ENCODE peak calls at places on chromosome 13, in seven cellular contexts. I is HFFc6; E is ELF-1; J is effector memory CD4-positive, alpha-beta T cell; Y is activated naive CD8-positive, alpha-beta T cell treated with anti-CD3 and anti-CD28 coated beads, Interleukin-2, amount 50 U/mL, for 24 hours; S is esophagus squamous epithelium; R is stimulated activated CD4-positive, alpha-beta T cell treated with anti-CD3 and anti-CD28 coated beads, Interleukin-2, amount 100 ng/mL, for 24 hours. O is an unnamed sample.

GRCh38 chr13:35979378-35979911 is 151.7 kb downstream of the DCLK1 start:
- DNase-seq in I (peak), E (no peak), J (no peak), Y (no peak), S (peak), R (no peak), O (no peak)

GRCh38 chr13:27354379-27354778 is 70.0 kb upstream of the GTF3A start:
- DNase-seq in I (peak), E (no peak), J (no peak), Y (no peak), S (no peak), R (no peak), O (no peak)

GRCh38 chr13:40665061-40665753 is 1.2 kb downstream of the FOXO1 start:
- DNase-seq in I (no peak), E (peak), J (no peak), Y (peak), S (no peak), R (peak), O (peak)

GRCh38 chr13:40445557-40445990 is 220.9 kb downstream of the FOXO1 start:
- DNase-seq in I (no peak), E (no peak), J (no peak), Y (peak), S (peak), R (peak), O (peak)

GRCh38 chr13:36163809-36164308 is 32.7 kb upstream of the DCLK1 start:
- DNase-seq in I (peak), E (no peak), J (no peak), Y (no peak), S (no peak), R (no peak), O (no peak)

GRCh38 chr13:110280231-110280813 is 26.6 kb downstream of the COL4A1 start:
- DNase-seq in I (no peak), E (no peak), J (no peak), Y (no peak), S (no peak), R (no peak), O (no peak)

GRCh38 chr13:44719857-44720671 is 143.9 kb upstream of the TSC22D1 start:
- DNase-seq in I (peak), E (no peak), J (no peak), Y (no peak), S (no peak), R (no peak), O (no peak)

GRCh38 chr13:89401209-89401810 is 1730.1 kb downstream of the SLITRK5 start:
- DNase-seq in I (no peak), E (no peak), J (no peak), Y (no peak), S (no peak), R (no peak), O (no peak)

GRCh38 chr13:81872581-81872980 is 1531.7 kb upstream of the SPRY2 start:
- DNase-seq in I (no peak), E (peak), J (no peak), Y (no peak), S (no peak), R (no peak), O (no peak)

GRCh38 chr13:30982911-30983310 is 50.5 kb downstream of the TEX26 start:
- DNase-seq in I (no peak), E (no peak), J (no peak), Y (no peak), S (no peak), R (no peak), O (no peak)

GRCh38 chr13:24251525-24251924 is 57.9 kb upstream of the C1QTNF9 start:
- DNase-seq in I (no peak), E (no peak), J (peak), Y (peak), S (no peak), R (peak), O (peak)

GRCh38 chr13:33519561-33520479 is 234.3 kb upstream of the STARD13 start:
- DNase-seq in I (peak), E (no peak), J (no peak), Y (no peak), S (no peak), R (no peak), O (no peak)

GRCh38 chr13:31064636-31065035 is 97.1 kb downstream of the HSPH1 start:
- DNase-seq in I (no peak), E (no peak), J (no peak), Y (no peak), S (no peak), R (no peak), O (no peak)

GRCh38 chr13:21067794-21068193 is 6.4 kb upstream of the LATS2 start:
- DNase-seq in I (no peak), E (no peak), J (no peak), Y (no peak), S (no peak), R (no peak), O (no peak)

GRCh38 chr13:105410602-105411001 is 1124.9 kb downstream of the EFNB2 start:
- DNase-seq in I (no peak), E (peak), J (no peak), Y (peak), S (no peak), R (peak), O (no peak)

GRCh38 chr13:101416181-101417042 is at the start of gene NALCN:
- DNase-seq in I (no peak), E (peak), J (no peak), Y (no peak), S (no peak), R (peak), O (no peak)

GRCh38 chr13:30908416-30908980 is 2.4 kb downstream of the MEDAG start:
- DNase-seq in I (no peak), E (no peak), J (no peak), Y (no peak), S (no peak), R (no peak), O (no peak)

GRCh38 chr13:90565985-90566713 is 781.3 kb upstream of the MIR17HG start:
- DNase-seq in I (no peak), E (no peak), J (no peak), Y (no peak), S (no peak), R (no peak), O (no peak)

GRCh38 chr13:113864303-113864890 is 521 bp upstream of the GAS6 start:
- DNase-seq in I (peak), E (peak), J (no peak), Y (no peak), S (no peak), R (no peak), O (no peak)

GRCh38 chr13:27186295-27186694 is 14.7 kb upstream of the USP12 start:
- DNase-seq in I (no peak), E (no peak), J (no peak), Y (no peak), S (no peak), R (no peak), O (no peak)

GRCh38 chr13:79423801-79424642 is 18.0 kb upstream of the RBM26 start:
- DNase-seq in I (peak), E (no peak), J (no peak), Y (no peak), S (no peak), R (no peak), O (peak)

GRCh38 chr13:113936566-113936965 is 37.3 kb downstream of the C13orf46 start:
- DNase-seq in I (no peak), E (no peak), J (no peak), Y (no peak), S (no peak), R (no peak), O (no peak)

GRCh38 chr13:77563110-77563509 is 27.6 kb downstream of the SCEL start:
- DNase-seq in I (no peak), E (no peak), J (no peak), Y (no peak), S (no peak), R (no peak), O (no peak)

GRCh38 chr13:112144616-112145220 is 77.8 kb downstream of the SOX1 start:
- DNase-seq in I (no peak), E (no peak), J (no peak), Y (no peak), S (no peak), R (no peak), O (no peak)

GRCh38 chr13:47463726-47464125 is 537.3 kb downstream of the SUCLA2 start:
- DNase-seq in I (peak), E (peak), J (no peak), Y (no peak), S (no peak), R (no peak), O (no peak)

GRCh38 chr13:59774511-59774911 is 389.2 kb downstream of the DIAPH3 start:
- DNase-seq in I (peak), E (peak), J (no peak), Y (no peak), S (no peak), R (no peak), O (no peak)

GRCh38 chr13:98974053-98974452 is 3.8 kb downstream of the DOCK9 start:
- DNase-seq in I (no peak), E (no peak), J (no peak), Y (no peak), S (no peak), R (no peak), O (no peak)

GRCh38 chr13:99967498-99967883 is 4.1 kb downstream of the ZIC5 start:
- DNase-seq in I (no peak), E (no peak), J (no peak), Y (no peak), S (no peak), R (no peak), O (no peak)

GRCh38 chr13:57846600-57847173 is 215.1 kb downstream of the PCDH17 start:
- DNase-seq in I (no peak), E (no peak), J (no peak), Y (no peak), S (no peak), R (no peak), O (no peak)

GRCh38 chr13:20534038-20534608 is 8.5 kb upstream of the CRYL1 start:
- DNase-seq in I (no peak), E (no peak), J (no peak), Y (no peak), S (no peak), R (no peak), O (no peak)

GRCh38 chr13:88552966-88553365 is 881.8 kb downstream of the SLITRK5 start:
- DNase-seq in I (no peak), E (no peak), J (no peak), Y (no peak), S (no peak), R (no peak), O (no peak)

GRCh38 chr13:50928609-50929274 is 19.2 kb downstream of the RNASEH2B start:
- DNase-seq in I (no peak), E (no peak), J (no peak), Y (no peak), S (no peak), R (no peak), O (no peak)

GRCh38 chr13:93819331-93819730 is 592.7 kb downstream of the GPC6 start:
- DNase-seq in I (no peak), E (no peak), J (no peak), Y (no peak), S (no peak), R (no peak), O (no peak)

GRCh38 chr13:95254341-95254740 is 46.9 kb downstream of the ABCC4 start:
- DNase-seq in I (peak), E (no peak), J (no peak), Y (no peak), S (no peak), R (no peak), O (no peak)

GRCh38 chr13:91132381-91132780 is 215.1 kb upstream of the MIR17HG start:
- DNase-seq in I (no peak), E (no peak), J (no peak), Y (no peak), S (no peak), R (no peak), O (no peak)

GRCh38 chr13:47066261-47066660 is 169.4 kb upstream of the HTR2A start:
- DNase-seq in I (no peak), E (no peak), J (no peak), Y (no peak), S (no peak), R (no peak), O (no peak)

GRCh38 chr13:94178625-94179244 is 300.7 kb downstream of the DCT start:
- DNase-seq in I (no peak), E (no peak), J (no peak), Y (no peak), S (no peak), R (no peak), O (no peak)

GRCh38 chr13:37640499-37640898 is 41.9 kb upstream of the POSTN start:
- DNase-seq in I (peak), E (no peak), J (no peak), Y (no peak), S (no peak), R (no peak), O (no peak)

GRCh38 chr13:42048625-42049453 is at the start of gene DGKH:
- DNase-seq in I (peak), E (peak), J (peak), Y (peak), S (no peak), R (peak), O (peak)